ENCODE peak calls at places on chromosomes 5 and 9, in five cellular contexts. A is stomach, X is suprapubic skin, F is SK-N-SH, G is sigmoid colon. B is an unnamed sample.
A peak's percentile ranks its signal among the peaks of the same experiment; 100 is the strongest.

GRCh38 chr5:141641634-141642278 is 5.0 kb downstream of the RELL2 start:
- DNase-seq in A (no peak), X (no peak), F (no peak), G (no peak), B (no peak)

GRCh38 chr5:57693488-57694305 is 211.1 kb upstream of the ACTBL2 start:
- DNase-seq in A (no peak), X (no peak), F (no peak), G (no peak), B (no peak)

GRCh38 chr5:151082976-151083651 is 2.3 kb upstream of the TNIP1 start:
- DNase-seq in A (peak; percentile 69), X (no peak), F (no peak), G (no peak), B (no peak)

GRCh38 chr5:56686337-56687198 is 128.8 kb upstream of the MAP3K1 start:
- DNase-seq in A (no peak), X (no peak), F (no peak), G (no peak), B (no peak)

GRCh38 chr5:145587308-145588071 is 247.7 kb downstream of the PRELID2 start:
- DNase-seq in A (no peak), X (no peak), F (no peak), G (no peak), B (no peak)

GRCh38 chr9:109411818-109412352 is 86.2 kb downstream of the PTPN3 start:
- DNase-seq in A (no peak), X (no peak), F (peak; percentile 44), G (no peak), B (no peak)

GRCh38 chr5:3601929-3602712 is 6.5 kb downstream of the IRX1 start:
- DNase-seq in A (no peak), X (no peak), F (peak; percentile 16), G (no peak), B (no peak)

GRCh38 chr9:88533951-88534455 is 975 bp upstream of the NXNL2 start:
- DNase-seq in A (peak; percentile 30), X (no peak), F (no peak), G (peak; percentile 72), B (no peak)

GRCh38 chr5:98121036-98121936 is 652.2 kb upstream of the RGMB start:
- DNase-seq in A (no peak), X (no peak), F (no peak), G (no peak), B (no peak)

GRCh38 chr9:128215491-128216404 is 12.6 kb downstream of the DNM1 start:
- DNase-seq in A (no peak), X (no peak), F (peak; percentile 60), G (peak; percentile 82), B (no peak)

DNA sequence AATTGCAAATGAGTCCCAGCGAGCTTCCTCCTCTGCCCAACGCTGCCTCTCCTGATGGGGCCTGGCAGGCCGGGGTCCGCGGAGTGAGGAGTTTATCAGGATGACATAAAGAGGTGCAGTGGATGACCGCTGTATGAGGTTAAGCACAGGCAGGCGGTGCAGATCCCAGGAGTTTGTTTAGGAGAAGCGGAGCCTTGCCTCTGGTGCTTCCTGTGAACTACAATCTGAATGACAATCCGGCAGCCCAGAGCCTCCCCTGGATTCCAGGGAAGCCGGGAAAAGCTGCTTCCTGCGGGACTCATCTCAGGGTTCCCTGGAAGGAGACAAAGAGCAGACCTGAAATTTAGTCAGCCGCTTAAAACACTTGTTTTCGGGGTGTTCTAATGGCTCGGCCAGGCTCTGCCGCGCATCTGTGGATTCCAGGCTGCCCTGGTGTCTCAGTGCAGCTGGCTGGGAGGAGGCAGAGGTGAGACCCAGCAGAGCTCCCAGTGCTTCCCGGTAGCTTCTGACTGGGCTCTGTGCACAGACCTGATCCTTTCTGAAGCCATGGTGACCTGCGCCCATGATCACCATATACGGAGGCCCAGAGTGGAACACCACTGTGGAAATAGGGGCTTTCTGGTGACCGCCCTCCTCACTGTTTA is 69.9 kb upstream of the IRX4 start:
- DNase-seq in A (no peak), X (no peak), F (no peak), G (no peak), B (no peak)
- TF ChIP-seq EP300 in A (no peak), X (no peak), F (no peak), G (no peak), B (no peak)

GRCh38 chr5:39624268-39624886 is 199.6 kb upstream of the DAB2 start:
- DNase-seq in A (peak; percentile 47), X (no peak), F (no peak), G (no peak), B (no peak)
- TF ChIP-seq POLR2AphosphoS5 in A (peak; percentile 36), X (no peak), F (no peak), G (no peak), B (no peak)

DNA sequence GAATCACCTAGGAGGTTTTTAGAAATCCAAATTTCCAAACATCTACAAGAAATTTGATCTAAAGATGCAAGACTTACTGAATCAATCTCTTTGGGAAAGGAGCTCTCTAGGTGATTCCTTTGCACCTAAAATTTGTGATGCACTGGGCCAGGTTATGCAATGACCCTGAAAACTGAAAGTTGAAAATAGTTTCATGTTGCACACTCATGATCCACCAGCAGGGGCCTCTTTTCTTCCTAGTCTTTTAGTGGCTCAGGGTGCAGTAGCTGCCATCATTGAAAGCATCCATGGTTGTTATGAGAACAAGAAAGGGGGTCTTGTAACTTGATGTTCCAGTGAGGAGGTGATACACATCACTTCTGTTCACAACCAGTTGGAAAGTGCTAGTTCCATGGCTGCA is 486.8 kb downstream of the PSAT1 start:
- DNase-seq in A (no peak), X (no peak), F (no peak), G (no peak), B (no peak)
- TF ChIP-seq CTCF in A (no peak), X (no peak), F (peak; percentile 39), G (no peak), B (no peak)

DNA sequence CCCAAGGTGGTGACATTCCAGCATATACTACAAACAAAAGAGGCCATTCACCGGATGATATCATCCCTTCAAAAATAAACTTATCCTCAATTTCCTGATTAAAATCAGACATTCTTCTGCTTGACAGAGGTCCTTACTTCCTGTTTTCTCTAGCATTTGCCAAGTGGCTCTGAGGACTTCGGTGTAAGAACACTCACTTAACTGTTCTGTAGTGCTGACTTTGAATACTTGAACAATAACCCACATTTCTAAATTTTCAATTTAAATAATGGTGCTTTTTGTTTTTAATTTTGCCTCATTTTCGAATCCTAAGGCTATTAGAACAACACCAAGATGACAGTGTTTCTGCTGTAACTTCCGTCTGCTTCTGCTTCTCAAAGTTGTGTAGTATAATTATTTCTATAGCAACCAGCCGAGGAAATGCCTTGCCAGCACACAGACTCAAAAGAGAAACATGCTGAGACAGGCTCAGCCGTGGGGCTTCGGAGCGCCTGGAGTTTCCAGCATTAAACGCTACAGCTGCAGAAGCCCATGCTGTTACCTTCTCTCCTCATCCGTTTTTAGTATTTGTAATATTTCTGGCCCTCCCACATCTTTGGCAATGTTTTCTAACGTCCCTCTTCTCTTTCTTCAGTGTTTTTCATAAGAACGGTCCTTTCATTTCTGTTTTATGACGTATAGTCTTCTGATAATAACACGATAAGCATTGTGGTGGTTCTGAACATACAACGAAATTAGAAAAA is 19.5 kb upstream of the ANXA1 start:
- DNase-seq in A (peak; percentile 61), X (peak; percentile 89), F (peak; percentile 4), G (peak; percentile 86), B (no peak)
- TF ChIP-seq EP300 in A (no peak), X (no peak), F (no peak), G (no peak), B (no peak)

B was measured in esophagus muscularis mucosa.